ENCODE peak calls at places on chromosomes 2 and 18, in four cellular contexts. One of them, this sample, is unnamed.

GRCh38 chr18:39946623-39947061 is 2008.4 kb upstream of the PIK3C3 start:
- DNase-seq in tibial artery: no peak
- DNase-seq in cardiac muscle cell: peak; percentile 68
- DNase-seq in psoas muscle: no peak
- DNase-seq in this sample: no peak

GRCh38 chr2:127884436-127884835 is 1.3 kb downstream of the AMMECR1L start:
- DNase-seq in cardiac muscle cell: peak; percentile 55
- DNase-seq in tibial artery: no peak
- DNase-seq in psoas muscle: no peak
- DNase-seq in this sample: no peak

GRCh38 chr2:121454549-121455090 is 76.1 kb upstream of the RNU4ATAC start:
- DNase-seq in cardiac muscle cell: peak; percentile 42
- DNase-seq in psoas muscle: no peak
- DNase-seq in tibial artery: no peak
- DNase-seq in this sample: no peak

GRCh38 chr2:241989074-241989473 is 119.5 kb downstream of the RTP5 start:
- DNase-seq in tibial artery: no peak
- DNase-seq in cardiac muscle cell: no peak
- DNase-seq in psoas muscle: no peak
- DNase-seq in this sample: no peak

GRCh38 chr2:197054437-197054836 is 127.9 kb upstream of the PGAP1 start:
- DNase-seq in tibial artery: no peak
- DNase-seq in cardiac muscle cell: no peak
- DNase-seq in psoas muscle: no peak
- DNase-seq in this sample: no peak

GRCh38 chr2:148751907-148752306 is 107.4 kb downstream of the EPC2 start:
- DNase-seq in psoas muscle: no peak
- DNase-seq in cardiac muscle cell: no peak
- DNase-seq in tibial artery: no peak
- DNase-seq in this sample: no peak

GRCh38 chr2:157876771-157877108 is 610 bp upstream of the ACVR1 start:
- DNase-seq in psoas muscle: no peak
- DNase-seq in cardiac muscle cell: no peak
- DNase-seq in tibial artery: no peak
- DNase-seq in this sample: no peak

GRCh38 chr2:228600265-228600664 is 418.8 kb upstream of the SPHKAP start:
- DNase-seq in psoas muscle: no peak
- DNase-seq in tibial artery: no peak
- DNase-seq in cardiac muscle cell: peak; percentile 10
- DNase-seq in this sample: no peak

GRCh38 chr2:127047716-127048617 is 59.0 kb downstream of the BIN1 start:
- DNase-seq in cardiac muscle cell: no peak
- DNase-seq in psoas muscle: no peak
- DNase-seq in tibial artery: no peak
- DNase-seq in this sample: no peak

GRCh38 chr2:16152101-16152927 is 212.0 kb downstream of the MYCN start:
- DNase-seq in tibial artery: no peak
- DNase-seq in psoas muscle: no peak
- DNase-seq in cardiac muscle cell: no peak
- DNase-seq in this sample: no peak

GRCh38 chr18:55861266-55861665 is 273.3 kb upstream of the TCF4 start:
- DNase-seq in cardiac muscle cell: peak; percentile 70
- DNase-seq in psoas muscle: no peak
- DNase-seq in tibial artery: no peak
- DNase-seq in this sample: no peak

GRCh38 chr2:201546576-201546975 is 95.0 kb downstream of the STRADB start:
- DNase-seq in cardiac muscle cell: peak; percentile 68
- DNase-seq in psoas muscle: no peak
- DNase-seq in tibial artery: no peak
- DNase-seq in this sample: no peak

GRCh38 chr2:130823886-130824491 is 12.7 kb upstream of the ARHGEF4 start:
- DNase-seq in cardiac muscle cell: no peak
- DNase-seq in psoas muscle: no peak
- DNase-seq in tibial artery: no peak
- DNase-seq in this sample: no peak

GRCh38 chr2:215397632-215398341 is 38.1 kb downstream of the FN1 start:
- DNase-seq in cardiac muscle cell: peak; percentile 64
- DNase-seq in tibial artery: no peak
- DNase-seq in psoas muscle: no peak
- DNase-seq in this sample: no peak

GRCh38 chr2:23669413-23670244 is 257.3 kb downstream of the ATAD2B start:
- DNase-seq in cardiac muscle cell: peak; percentile 88
- DNase-seq in tibial artery: peak; percentile 96
- DNase-seq in psoas muscle: peak; percentile 73
- DNase-seq in this sample: no peak

GRCh38 chr2:207048421-207048820 is 109.1 kb downstream of the CPO start:
- DNase-seq in psoas muscle: no peak
- DNase-seq in cardiac muscle cell: no peak
- DNase-seq in tibial artery: no peak
- DNase-seq in this sample: no peak

GRCh38 chr18:36128907-36129299 is 237 bp downstream of the SLC39A6 start:
- DNase-seq in psoas muscle: no peak
- DNase-seq in cardiac muscle cell: no peak
- DNase-seq in tibial artery: no peak
- DNase-seq in this sample: no peak

GRCh38 chr18:58581265-58581664 is 47.6 kb downstream of the ALPK2 start:
- DNase-seq in cardiac muscle cell: peak; percentile 83
- DNase-seq in tibial artery: no peak
- DNase-seq in psoas muscle: no peak
- DNase-seq in this sample: no peak

GRCh38 chr2:98028931-98029717 is 33.4 kb upstream of the TMEM131 start:
- DNase-seq in psoas muscle: no peak
- DNase-seq in tibial artery: no peak
- DNase-seq in cardiac muscle cell: no peak
- DNase-seq in this sample: no peak

GRCh38 chr2:26767894-26768487 is 3.9 kb downstream of the SLC35F6 start:
- DNase-seq in tibial artery: no peak
- DNase-seq in cardiac muscle cell: no peak
- DNase-seq in psoas muscle: no peak
- DNase-seq in this sample: no peak

GRCh38 chr2:2269989-2270562 is 61.0 kb downstream of the MYT1L start:
- DNase-seq in psoas muscle: no peak
- DNase-seq in tibial artery: peak; percentile 19
- DNase-seq in cardiac muscle cell: no peak
- DNase-seq in this sample: no peak

GRCh38 chr2:206084468-206084869 is 1.5 kb downstream of the INO80D start:
- DNase-seq in tibial artery: peak; percentile 90
- DNase-seq in psoas muscle: peak; percentile 65
- DNase-seq in cardiac muscle cell: peak; percentile 71
- DNase-seq in this sample: peak; percentile 61

GRCh38 chr2:70907130-70907756 is 28.5 kb upstream of the ATP6V1B1 start:
- DNase-seq in psoas muscle: no peak
- DNase-seq in cardiac muscle cell: peak; percentile 35
- DNase-seq in tibial artery: no peak
- DNase-seq in this sample: no peak

GRCh38 chr2:197293252-197294007 is 17.1 kb downstream of the ANKRD44 start:
- DNase-seq in tibial artery: no peak
- DNase-seq in psoas muscle: no peak
- DNase-seq in cardiac muscle cell: peak; percentile 49
- DNase-seq in this sample: no peak

GRCh38 chr2:197369946-197370325 is 59.4 kb upstream of the ANKRD44 start:
- DNase-seq in cardiac muscle cell: peak; percentile 60
- DNase-seq in psoas muscle: no peak
- DNase-seq in tibial artery: no peak
- DNase-seq in this sample: no peak

GRCh38 chr2:221502270-221502973 is 69.7 kb downstream of the EPHA4 start:
- DNase-seq in tibial artery: no peak
- DNase-seq in psoas muscle: no peak
- DNase-seq in cardiac muscle cell: peak; percentile 81
- DNase-seq in this sample: no peak

GRCh38 chr2:25567406-25567805 is 106.0 kb downstream of the DTNB start:
- DNase-seq in cardiac muscle cell: peak; percentile 67
- DNase-seq in tibial artery: no peak
- DNase-seq in psoas muscle: no peak
- DNase-seq in this sample: no peak

GRCh38 chr2:144946263-144946662 is 426.3 kb upstream of the ZEB2 start:
- DNase-seq in psoas muscle: no peak
- DNase-seq in tibial artery: no peak
- DNase-seq in cardiac muscle cell: no peak
- DNase-seq in this sample: no peak

GRCh38 chr2:231190531-231191197 is 7.8 kb upstream of the ARMC9 start:
- DNase-seq in psoas muscle: peak; percentile 82
- DNase-seq in cardiac muscle cell: peak; percentile 73
- DNase-seq in tibial artery: peak; percentile 92
- DNase-seq in this sample: peak; percentile 74

GRCh38 chr2:20073462-20073861 is 22.0 kb upstream of the LAPTM4A start:
- DNase-seq in cardiac muscle cell: no peak
- DNase-seq in tibial artery: no peak
- DNase-seq in psoas muscle: no peak
- DNase-seq in this sample: no peak
- H3K27ac ChIP-seq in cardiac muscle cell: peak overlapping the region; percentile 16
- H3K27ac ChIP-seq in tibial artery: no peak overlapping the region
- H3K27ac ChIP-seq in psoas muscle: no peak overlapping the region
- H3K27ac ChIP-seq in this sample: no peak overlapping the region

DNA sequence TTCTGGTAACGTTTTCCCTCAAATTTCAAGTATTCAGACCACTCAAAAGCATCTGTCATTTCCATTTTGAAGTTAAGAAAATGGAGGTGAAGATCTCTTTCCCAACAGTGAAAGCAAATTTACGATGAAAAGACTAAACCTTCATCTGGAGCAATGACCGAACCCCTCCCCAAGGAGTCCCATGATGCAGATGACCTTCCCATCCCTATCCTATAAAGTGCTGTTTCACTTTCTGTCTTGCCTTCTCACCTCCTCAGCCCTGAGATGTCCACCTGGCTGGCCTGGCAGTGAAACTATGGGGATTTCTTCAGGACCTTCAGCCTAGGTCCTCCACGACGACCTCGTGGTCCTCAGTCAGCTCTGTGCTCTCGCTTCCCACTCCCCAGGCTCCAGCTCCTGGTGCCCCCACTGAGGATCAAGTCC is 925 bp upstream of the NPC1 start:
- DNase-seq in tibial artery: no peak
- DNase-seq in cardiac muscle cell: no peak
- DNase-seq in psoas muscle: no peak
- DNase-seq in this sample: no peak
- H3K27ac ChIP-seq in tibial artery: peak overlapping the region; percentile 98
- H3K27ac ChIP-seq in cardiac muscle cell: no peak overlapping the region
- H3K27ac ChIP-seq in psoas muscle: peak overlapping the region; percentile 100
- H3K27ac ChIP-seq in this sample: peak overlapping the region; percentile 51

DNA sequence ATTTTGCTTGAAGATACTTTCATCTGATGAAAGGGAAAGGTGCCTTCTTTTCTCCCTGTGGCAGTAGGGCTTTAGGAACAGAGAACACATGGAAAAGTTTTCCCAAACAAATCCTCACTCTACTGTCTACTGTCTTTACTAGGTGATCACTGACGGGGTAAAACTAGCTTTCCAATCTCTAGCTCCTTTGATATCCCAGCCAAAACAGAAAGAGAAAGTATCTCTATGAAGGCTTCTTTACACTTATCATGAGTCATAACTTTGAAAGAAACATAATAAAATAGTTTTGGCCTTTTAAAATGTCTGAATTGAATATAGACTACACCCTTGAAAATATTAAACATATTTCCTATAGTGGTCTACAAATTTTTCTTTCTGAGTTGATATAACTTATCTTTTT is 214.5 kb downstream of the DSEL start:
- DNase-seq in cardiac muscle cell: peak; percentile 35
- DNase-seq in tibial artery: no peak
- DNase-seq in psoas muscle: no peak
- DNase-seq in this sample: no peak
- H3K27ac ChIP-seq in cardiac muscle cell: no peak overlapping the region
- H3K27ac ChIP-seq in tibial artery: no peak overlapping the region
- H3K27ac ChIP-seq in psoas muscle: no peak overlapping the region
- H3K27ac ChIP-seq in this sample: no peak overlapping the region

GRCh38 chr18:48563027-48563426 is 24.2 kb downstream of the CTIF start:
- DNase-seq in psoas muscle: no peak
- DNase-seq in tibial artery: peak; percentile 38
- DNase-seq in cardiac muscle cell: peak; percentile 64
- DNase-seq in this sample: no peak

GRCh38 chr18:48566588-48566987 is 27.8 kb downstream of the CTIF start:
- DNase-seq in tibial artery: no peak
- DNase-seq in cardiac muscle cell: no peak
- DNase-seq in psoas muscle: no peak
- DNase-seq in this sample: no peak

GRCh38 chr18:48567388-48567787 is 28.6 kb downstream of the CTIF start:
- DNase-seq in cardiac muscle cell: no peak
- DNase-seq in tibial artery: no peak
- DNase-seq in psoas muscle: no peak
- DNase-seq in this sample: no peak

GRCh38 chr18:48564139-48564538 is 25.3 kb downstream of the CTIF start:
- DNase-seq in psoas muscle: no peak
- DNase-seq in cardiac muscle cell: no peak
- DNase-seq in tibial artery: no peak
- DNase-seq in this sample: no peak

GRCh38 chr18:48565105-48565504 is 26.3 kb downstream of the CTIF start:
- DNase-seq in psoas muscle: no peak
- DNase-seq in tibial artery: no peak
- DNase-seq in cardiac muscle cell: no peak
- DNase-seq in this sample: no peak
- H3K27ac ChIP-seq in psoas muscle: peak overlapping the region; percentile 9
- H3K27ac ChIP-seq in tibial artery: no peak overlapping the region
- H3K27ac ChIP-seq in cardiac muscle cell: peak overlapping the region; percentile 28
- H3K27ac ChIP-seq in this sample: no peak overlapping the region

DNA sequence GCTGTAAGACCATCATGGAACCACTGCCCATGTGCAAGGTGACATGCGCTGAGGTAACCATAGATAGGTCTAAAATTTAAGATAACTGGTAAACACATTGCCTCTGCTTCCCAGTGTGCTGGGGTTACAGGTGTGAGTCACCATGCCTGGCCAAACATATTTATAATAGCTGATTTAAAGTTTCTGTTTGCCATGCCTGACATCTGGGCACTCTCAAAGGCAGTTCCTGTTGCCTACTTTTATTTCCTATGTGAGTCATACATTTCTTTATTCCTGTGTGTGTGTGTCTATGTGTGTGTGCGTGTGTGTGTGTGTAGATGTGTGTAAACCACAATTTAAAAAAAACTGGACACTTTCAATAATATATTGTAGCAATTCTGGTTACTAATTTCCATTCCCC is 415.2 kb upstream of the NETO1 start:
- DNase-seq in psoas muscle: no peak
- DNase-seq in cardiac muscle cell: no peak
- DNase-seq in tibial artery: no peak
- DNase-seq in this sample: no peak
- H3K27ac ChIP-seq in psoas muscle: no peak overlapping the region
- H3K27ac ChIP-seq in cardiac muscle cell: no peak overlapping the region
- H3K27ac ChIP-seq in tibial artery: no peak overlapping the region
- H3K27ac ChIP-seq in this sample: no peak overlapping the region

GRCh38 chr2:219455635-219456034 is 21.0 kb downstream of the SPEG start:
- DNase-seq in tibial artery: no peak
- DNase-seq in psoas muscle: peak; percentile 4
- DNase-seq in cardiac muscle cell: no peak
- DNase-seq in this sample: no peak

GRCh38 chr2:219451626-219452360 is 17.1 kb downstream of the SPEG start:
- DNase-seq in tibial artery: peak; percentile 97
- DNase-seq in psoas muscle: peak; percentile 83
- DNase-seq in cardiac muscle cell: peak; percentile 36
- DNase-seq in this sample: peak; percentile 50

GRCh38 chr2:219452361-219453317 is 18.0 kb downstream of the SPEG start:
- DNase-seq in cardiac muscle cell: peak; percentile 96
- DNase-seq in tibial artery: peak; percentile 98
- DNase-seq in psoas muscle: peak; percentile 83
- DNase-seq in this sample: peak; percentile 44

GRCh38 chr2:219454217-219454616 is 19.6 kb downstream of the SPEG start:
- DNase-seq in tibial artery: no peak
- DNase-seq in psoas muscle: peak; percentile 14
- DNase-seq in cardiac muscle cell: no peak
- DNase-seq in this sample: no peak

GRCh38 chr2:219453691-219454131 is 19.1 kb downstream of the SPEG start:
- DNase-seq in tibial artery: peak; percentile 100
- DNase-seq in psoas muscle: peak; percentile 60
- DNase-seq in cardiac muscle cell: peak; percentile 95
- DNase-seq in this sample: peak; percentile 92
- H3K27ac ChIP-seq in tibial artery: peak overlapping the region; percentile 97
- H3K27ac ChIP-seq in psoas muscle: peak overlapping the region; percentile 94
- H3K27ac ChIP-seq in cardiac muscle cell: peak overlapping the region; percentile 82
- H3K27ac ChIP-seq in this sample: no peak overlapping the region

GRCh38 chr2:85579266-85579935 is 2.0 kb downstream of the VAMP8 start:
- DNase-seq in psoas muscle: no peak
- DNase-seq in tibial artery: no peak
- DNase-seq in cardiac muscle cell: no peak
- DNase-seq in this sample: no peak
- H3K27ac ChIP-seq in psoas muscle: peak overlapping the region; percentile 73
- H3K27ac ChIP-seq in tibial artery: peak overlapping the region; percentile 55
- H3K27ac ChIP-seq in cardiac muscle cell: peak overlapping the region; percentile 58
- H3K27ac ChIP-seq in this sample: peak overlapping the region; percentile 63